ENCODE peak calls at places on chromosomes 13 and 19, in eight cellular contexts. F, B, N, X, O, E, K and U are unnamed samples.

GRCh38 chr19:40687525-40688016 is 2.9 kb downstream of the NUMBL start:
- DNase-seq in K (no peak), F (no peak), X (no peak), E (no peak), B (peak), N (no peak), O (no peak), U (no peak)

GRCh38 chr19:5122671-5123409 is 153.9 kb downstream of the KDM4B start:
- DNase-seq in B (no peak), N (no peak), K (no peak), E (no peak), O (no peak), F (no peak), X (no peak), U (no peak)

GRCh38 chr19:17555929-17556813 is 722 bp downstream of the COLGALT1 start:
- DNase-seq in B (peak), X (peak), E (no peak), K (no peak), F (no peak), O (no peak), N (peak), U (no peak)

GRCh38 chr13:76992548-76993001 is 694 bp downstream of the CLN5 start:
- DNase-seq in O (no peak), X (peak), N (peak), K (peak), F (no peak), B (peak), E (no peak), U (no peak)

GRCh38 chr13:31476753-31477152 is 262.6 kb upstream of the RXFP2 start:
- DNase-seq in F (no peak), E (no peak), K (no peak), X (no peak), N (no peak), O (no peak), B (peak), U (peak)

GRCh38 chr13:76886292-76887061 is at the start of gene KCTD12:
- DNase-seq in E (peak), K (peak), X (peak), F (peak), B (peak), N (peak), O (peak), U (peak)

GRCh38 chr19:15304140-15304705 is 28.1 kb downstream of the BRD4 start:
- DNase-seq in K (no peak), E (no peak), O (no peak), B (no peak), F (no peak), N (no peak), X (peak), U (no peak)

GRCh38 chr13:21050288-21051197 is 10.8 kb downstream of the LATS2 start:
- DNase-seq in F (no peak), O (no peak), X (no peak), N (no peak), K (no peak), E (no peak), B (peak), U (no peak)

GRCh38 chr19:10471909-10472308 is 31.2 kb downstream of the KEAP1 start:
- DNase-seq in X (no peak), B (peak), F (no peak), K (no peak), O (no peak), N (peak), E (no peak), U (peak)

GRCh38 chr19:42291437-42291815 is 10.5 kb upstream of the PRR19 start:
- DNase-seq in B (no peak), E (no peak), X (no peak), K (no peak), N (no peak), O (no peak), F (no peak), U (no peak)

GRCh38 chr19:45773384-45773783 is 4.3 kb upstream of the SIX5 start:
- DNase-seq in X (no peak), N (peak), F (no peak), K (no peak), O (no peak), E (no peak), B (no peak), U (no peak)

GRCh38 chr13:68608147-68608546 is 1378.0 kb upstream of the PCDH9 start:
- DNase-seq in B (no peak), F (no peak), E (no peak), O (no peak), X (no peak), N (no peak), K (no peak), U (no peak)

GRCh38 chr19:11814707-11815050 is 606 bp downstream of the ZNF440 start:
- DNase-seq in B (peak), F (no peak), O (no peak), E (no peak), K (no peak), N (no peak), X (no peak), U (peak)

GRCh38 chr13:59743195-59743594 is 420.5 kb downstream of the DIAPH3 start:
- DNase-seq in E (no peak), K (no peak), X (no peak), F (no peak), O (no peak), N (no peak), B (no peak), U (no peak)

GRCh38 chr13:46341112-46341711 is 45.8 kb downstream of the RUBCNL start:
- DNase-seq in E (no peak), F (no peak), K (no peak), O (no peak), B (peak), X (peak), N (peak), U (peak)

GRCh38 chr13:36870050-36870692 is 49.9 kb downstream of the SMAD9 start:
- DNase-seq in K (no peak), B (no peak), X (no peak), F (no peak), N (no peak), E (no peak), O (no peak), U (no peak)

GRCh38 chr13:29733069-29733700 is 117.2 kb downstream of the UBL3 start:
- DNase-seq in B (no peak), X (no peak), O (no peak), K (no peak), E (no peak), N (no peak), F (no peak), U (no peak)

GRCh38 chr13:110841846-110842245 is 73.0 kb downstream of the ANKRD10 start:
- DNase-seq in B (no peak), O (no peak), E (no peak), X (no peak), K (no peak), F (no peak), N (no peak), U (no peak)

GRCh38 chr13:112688560-112689497 is 1.0 kb upstream of the ATP11A start:
- DNase-seq in O (peak), E (no peak), B (peak), N (peak), F (no peak), X (peak), K (peak), U (no peak)

GRCh38 chr13:110885966-110886365 is 28.9 kb downstream of the ANKRD10 start:
- DNase-seq in E (no peak), K (no peak), N (no peak), X (no peak), B (no peak), F (no peak), O (no peak), U (no peak)

GRCh38 chr13:113589251-113589960 is 4.9 kb downstream of the TFDP1 start:
- DNase-seq in B (no peak), K (no peak), O (no peak), F (no peak), X (no peak), E (no peak), N (no peak), U (no peak)

GRCh38 chr19:17765069-17765618 is 13.9 kb downstream of the FCHO1 start:
- DNase-seq in N (no peak), K (no peak), E (no peak), X (no peak), O (no peak), B (no peak), F (peak), U (no peak)

GRCh38 chr13:85093808-85094207 is 705.4 kb downstream of the SLITRK6 start:
- DNase-seq in F (no peak), E (no peak), N (no peak), K (no peak), O (no peak), X (no peak), B (peak), U (no peak)

GRCh38 chr13:27792393-27793218 is at the start of gene GSX1:
- DNase-seq in X (peak), B (peak), N (no peak), E (no peak), K (peak), O (peak), F (no peak), U (peak)

GRCh38 chr19:13839938-13840750 is 36.8 kb upstream of the NANOS3 start:
- DNase-seq in E (no peak), O (peak), K (no peak), X (peak), N (no peak), B (no peak), F (no peak), U (no peak)

GRCh38 chr19:18868380-18869230 is 27.4 kb downstream of the CERS1 start:
- DNase-seq in B (no peak), O (no peak), K (no peak), E (no peak), F (no peak), N (no peak), X (no peak), U (no peak)

GRCh38 chr19:42193294-42193693 is 24.2 kb downstream of the DEDD2 start:
- DNase-seq in F (no peak), B (no peak), K (no peak), N (no peak), E (no peak), O (no peak), X (no peak), U (no peak)

GRCh38 chr19:40578442-40578908 is 1.8 kb downstream of the SHKBP1 start:
- DNase-seq in K (no peak), F (peak), N (peak), B (peak), X (no peak), E (no peak), O (no peak), U (peak)